ENCODE peak calls at places on chromosomes 1 and 21, in four cellular contexts. Q is adrenal gland; Z is T-helper 22 cell; R is activated CD4-positive, alpha-beta T cell treated with anti-CD3 and anti-CD28 coated beads for 24 hours. M is an unnamed sample.

GRCh38 chr1:168636200-168636599 is 59.8 kb downstream of the XCL1 start:
- DNase-seq in Z (no peak), Q (no peak), R (no peak), M (no peak)

GRCh38 chr1:16625497-16626408 is 12.4 kb upstream of the NBPF1 start:
- DNase-seq in R (no peak), Z (no peak), Q (no peak), M (no peak)

GRCh38 chr1:155934933-155935590 is 849 bp upstream of the KHDC4 start:
- DNase-seq in Z (no peak), Q (no peak), R (no peak), M (no peak)

GRCh38 chr1:7535016-7535415 is 236.1 kb upstream of the VAMP3 start:
- DNase-seq in R (no peak), Q (no peak), Z (no peak), M (no peak)

GRCh38 chr1:186429017-186429416 is 31.9 kb downstream of the PDC start:
- DNase-seq in Z (no peak), R (no peak), Q (no peak), M (no peak)

GRCh38 chr1:52748119-52748518 is 21.9 kb downstream of the ZYG11B start:
- DNase-seq in Q (no peak), R (no peak), Z (no peak), M (no peak)

GRCh38 chr1:185426761-185427698 is 110.0 kb upstream of the IVNS1ABP start:
- DNase-seq in Q (peak), R (no peak), Z (no peak), M (no peak)

GRCh38 chr1:145690587-145691558 is 16.3 kb downstream of the PDZK1 start:
- DNase-seq in Z (no peak), R (no peak), Q (peak), M (no peak)

GRCh38 chr1:201436461-201436860 is 14.9 kb upstream of the TNNI1 start:
- DNase-seq in Z (no peak), Q (no peak), R (no peak), M (no peak)

GRCh38 chr1:234845097-234845660 is 235.2 kb upstream of the IRF2BP2 start:
- DNase-seq in Q (no peak), R (no peak), Z (peak), M (no peak)

GRCh38 chr1:205396972-205397616 is 24.8 kb downstream of the LEMD1 start:
- DNase-seq in Q (peak), Z (no peak), R (peak), M (peak)

GRCh38 chr21:41367598-41368360 is 6.0 kb downstream of the MX2 start:
- DNase-seq in R (no peak), Q (no peak), Z (no peak), M (no peak)

GRCh38 chr1:154955718-154956513 is at the start of gene PBXIP1:
- DNase-seq in Q (peak), R (peak), Z (peak), M (peak)

GRCh38 chr1:229027158-229027557 is 243.8 kb upstream of the RAB4A start:
- DNase-seq in R (no peak), Q (no peak), Z (no peak), M (no peak)

GRCh38 chr1:215987092-215987855 is 420.2 kb downstream of the KCTD3 start:
- DNase-seq in R (no peak), Z (no peak), Q (no peak), M (no peak)